ENCODE peak calls at places on chromosome X, in nine cellular contexts. V, T, R, F, M, E, I, J and A are unnamed samples.

GRCh38 chrX:46326161-46326560 is 219.1 kb downstream of the ZNF674 start:
- DNase-seq in I (peak; percentile 46), F (no peak), R (peak; percentile 27), M (no peak), E (no peak), J (no peak), V (peak; percentile 48), T (no peak), A (no peak)

GRCh38 chrX:53732797-53733196 is 46.3 kb upstream of the HUWE1 start:
- DNase-seq in E (no peak), I (no peak), R (no peak), F (no peak), J (no peak), M (no peak), V (no peak), T (no peak), A (no peak)

GRCh38 chrX:106039920-106040319 is 1.4 kb upstream of the SERPINA7 start:
- DNase-seq in J (peak; percentile 1), T (no peak), I (no peak), V (peak; percentile 17), F (no peak), M (no peak), R (peak; percentile 21), E (no peak), A (no peak)

GRCh38 chrX:108304210-108304609 is 134.0 kb downstream of the COL4A6 start:
- DNase-seq in T (no peak), E (no peak), V (no peak), J (no peak), M (no peak), I (peak; percentile 4), R (peak; percentile 52), F (no peak), A (no peak)

GRCh38 chrX:8913665-8914409 is 112.7 kb upstream of the FAM9A start:
- DNase-seq in J (no peak), T (no peak), E (no peak), I (peak; percentile 58), F (no peak), R (peak; percentile 83), M (no peak), V (no peak), A (peak; percentile 0)

GRCh38 chrX:115494133-115494532 is 66.8 kb upstream of the PLS3 start:
- DNase-seq in R (no peak), T (no peak), J (no peak), V (no peak), E (no peak), I (no peak), F (no peak), M (no peak), A (no peak)

GRCh38 chrX:40097492-40098263 is at the start of gene BCOR:
- DNase-seq in E (peak; percentile 83), T (peak; percentile 61), F (peak; percentile 63), I (no peak), M (peak; percentile 77), V (peak; percentile 63), R (peak; percentile 72), J (no peak), A (peak; percentile 37)

GRCh38 chrX:45628041-45628440 is 427.4 kb upstream of the DIPK2B start:
- DNase-seq in J (no peak), T (no peak), R (no peak), I (peak; percentile 39), V (no peak), F (no peak), M (no peak), E (no peak), A (no peak)

GRCh38 chrX:119625843-119626242 is 19.6 kb upstream of the NKRF start:
- DNase-seq in M (no peak), I (no peak), R (no peak), V (no peak), E (no peak), F (no peak), J (no peak), T (no peak), A (no peak)

GRCh38 chrX:2691543-2692220 is 587 bp downstream of the CD99 start:
- DNase-seq in I (peak; percentile 34), R (peak; percentile 62), M (peak; percentile 29), T (no peak), E (no peak), F (no peak), V (no peak), J (no peak), A (no peak)

GRCh38 chrX:1434871-1435240 is 17.9 kb downstream of the ASMTL start:
- DNase-seq in V (no peak), R (no peak), J (no peak), I (no peak), T (no peak), M (no peak), E (no peak), F (no peak), A (no peak)

GRCh38 chrX:9612146-9612505 is 147.3 kb downstream of the TBL1X start:
- DNase-seq in T (no peak), M (no peak), R (no peak), J (no peak), E (no peak), F (no peak), I (no peak), V (no peak), A (no peak)

GRCh38 chrX:84187501-84188319 is at the start of gene RPS6KA6:
- DNase-seq in R (no peak), F (no peak), V (peak; percentile 25), E (peak; percentile 39), J (no peak), I (peak; percentile 22), M (no peak), T (no peak), A (no peak)

GRCh38 chrX:41029332-41029731 is 55.9 kb upstream of the USP9X start:
- DNase-seq in R (no peak), I (no peak), M (no peak), F (no peak), V (no peak), J (no peak), T (no peak), E (no peak), A (no peak)

GRCh38 chrX:446243-446642 is 59.5 kb upstream of the PPP2R3B start:
- DNase-seq in T (no peak), E (no peak), R (no peak), I (no peak), M (no peak), V (no peak), F (no peak), J (no peak), A (no peak)

GRCh38 chrX:38799995-38800394 is 1.3 kb upstream of the MID1IP1 start:
- DNase-seq in R (no peak), F (no peak), E (peak; percentile 11), T (no peak), M (no peak), J (no peak), I (no peak), V (no peak), A (no peak)

GRCh38 chrX:49884290-49884862 is 5.1 kb downstream of the USP27X start:
- DNase-seq in M (peak; percentile 67), V (peak; percentile 35), I (no peak), F (peak; percentile 33), R (peak; percentile 70), J (peak; percentile 11), T (peak; percentile 25), E (peak; percentile 51), A (no peak)

GRCh38 chrX:13646154-13646549 is 6.8 kb upstream of the TCEANC start:
- DNase-seq in M (peak; percentile 71), F (no peak), E (peak; percentile 20), V (peak; percentile 53), I (peak; percentile 23), J (no peak), R (peak; percentile 75), T (no peak), A (no peak)

GRCh38 chrX:80846247-80846646 is 36.6 kb upstream of the BRWD3 start:
- DNase-seq in I (no peak), R (no peak), J (no peak), V (no peak), F (no peak), T (no peak), E (no peak), M (no peak), A (no peak)
- H3K27ac ChIP-seq in I (no peak overlapping the region), R (no peak overlapping the region), J (no peak overlapping the region), V (no peak overlapping the region), F (no peak overlapping the region), T (no peak overlapping the region), E (no peak overlapping the region), M (no peak overlapping the region), A (no peak overlapping the region)

GRCh38 chrX:100417671-100418070 is 7.6 kb upstream of the PCDH19 start:
- DNase-seq in R (peak; percentile 55), T (no peak), F (no peak), E (no peak), I (no peak), J (no peak), V (no peak), M (no peak), A (no peak)
- H3K27ac ChIP-seq in R (no peak overlapping the region), T (no peak overlapping the region), F (no peak overlapping the region), E (no peak overlapping the region), I (no peak overlapping the region), J (no peak overlapping the region), V (no peak overlapping the region), M (no peak overlapping the region), A (no peak overlapping the region)

GRCh38 chrX:71221145-71221544 is 1.9 kb upstream of the GJB1 start:
- DNase-seq in T (no peak), V (no peak), E (no peak), M (no peak), F (no peak), R (no peak), I (no peak), J (no peak), A (no peak)
- H3K27ac ChIP-seq in T (no peak overlapping the region), V (no peak overlapping the region), E (peak overlapping the region; percentile 93), M (no peak overlapping the region), F (no peak overlapping the region), R (no peak overlapping the region), I (no peak overlapping the region), J (no peak overlapping the region), A (peak overlapping the region; percentile 87)

DNA sequence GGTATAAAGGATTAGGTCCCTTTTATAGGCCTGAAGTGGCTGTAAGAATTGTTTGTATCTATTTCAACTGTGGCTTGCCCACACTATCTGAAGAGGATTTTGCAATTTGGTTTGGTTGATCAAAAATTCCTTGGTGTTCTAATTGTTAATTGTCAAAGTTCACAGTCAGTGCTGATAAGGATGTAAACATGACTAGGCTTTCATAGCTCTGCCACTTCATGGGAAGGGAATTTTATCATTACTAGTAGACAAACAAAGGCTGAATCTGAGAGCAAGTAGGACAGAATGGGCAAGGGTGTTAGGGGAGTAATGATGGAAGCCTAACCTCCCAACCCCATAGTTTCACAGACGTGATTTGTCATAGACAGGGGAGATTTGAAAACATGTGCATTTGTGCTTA is 1131.7 kb downstream of the SH3BGRL start:
- DNase-seq in I (no peak), J (no peak), M (no peak), R (no peak), F (no peak), V (no peak), E (no peak), T (no peak), A (no peak)
- H3K27ac ChIP-seq in I (no peak overlapping the region), J (no peak overlapping the region), M (no peak overlapping the region), R (no peak overlapping the region), F (no peak overlapping the region), V (no peak overlapping the region), E (no peak overlapping the region), T (no peak overlapping the region), A (no peak overlapping the region)

DNA sequence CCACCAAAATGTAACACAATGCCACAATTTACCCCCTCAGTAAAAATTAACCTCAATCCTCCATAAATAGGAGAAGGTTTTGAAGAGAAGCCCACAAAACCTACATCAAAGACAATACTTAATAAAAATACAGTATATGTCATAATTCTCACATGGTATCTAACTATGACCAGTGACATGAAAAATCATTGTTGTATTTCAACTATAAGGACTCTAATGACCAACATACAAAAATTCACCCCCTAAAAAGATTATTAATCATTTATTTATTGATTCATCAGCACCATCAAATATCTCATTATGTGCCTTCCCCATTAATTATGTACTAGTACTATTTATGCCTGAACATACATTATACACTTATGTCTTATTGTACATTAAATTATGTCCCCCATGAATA is 77.1 kb upstream of the ZMAT1 start:
- DNase-seq in R (no peak), T (no peak), J (no peak), F (no peak), V (no peak), I (no peak), E (no peak), M (no peak), A (no peak)
- H3K27ac ChIP-seq in R (no peak overlapping the region), T (no peak overlapping the region), J (no peak overlapping the region), F (no peak overlapping the region), V (no peak overlapping the region), I (no peak overlapping the region), E (no peak overlapping the region), M (no peak overlapping the region), A (no peak overlapping the region)